ENCODE peak calls at places on chromosomes 11 and 22, in five cellular contexts. E is stromal cell of bone marrow, L is ascending aorta, M is NCI-H526 treated with DMSO at 0.1 percent for 48 hours, C is hepatic stellate cell. H is an unnamed sample.

GRCh38 chr22:36486619-36487384 is 5.4 kb upstream of the TXN2 start:
- DNase-seq in E (no peak), L (no peak), M (no peak), C (no peak), H (peak)

GRCh38 chr11:47857485-47858168 is 9.5 kb upstream of the NUP160 start:
- DNase-seq in E (no peak), L (no peak), M (no peak), C (no peak), H (no peak)

GRCh38 chr11:35151241-35151640 is 12.3 kb downstream of the CD44 start:
- DNase-seq in E (no peak), L (no peak), M (no peak), C (no peak), H (peak)

GRCh38 chr11:2567026-2567671 is 122.3 kb downstream of the KCNQ1 start:
- DNase-seq in E (no peak), L (no peak), M (no peak), C (no peak), H (no peak)

GRCh38 chr11:73972187-73972586 is 10.5 kb downstream of the UCP2 start:
- DNase-seq in E (no peak), L (no peak), M (no peak), C (no peak), H (no peak)

GRCh38 chr22:41822289-41823057 is 10.4 kb upstream of the SREBF2 start:
- DNase-seq in E (no peak), L (no peak), M (peak), C (peak), H (peak)

GRCh38 chr11:45856044-45856468 is 8.8 kb downstream of the CRY2 start:
- DNase-seq in E (peak), L (no peak), M (no peak), C (no peak), H (no peak)

GRCh38 chr11:34632105-34632780 is 11.3 kb downstream of the EHF start:
- DNase-seq in E (peak), L (no peak), M (peak), C (no peak), H (no peak)

GRCh38 chr11:75313457-75314272 is 37.8 kb downstream of the ARRB1 start:
- DNase-seq in E (peak), L (no peak), M (no peak), C (peak), H (peak)

GRCh38 chr22:43473441-43473840 is 61.6 kb downstream of the MPPED1 start:
- DNase-seq in E (no peak), L (no peak), M (no peak), C (no peak), H (no peak)

GRCh38 chr11:2443881-2444300 is 423 bp downstream of the TRPM5 start:
- DNase-seq in E (no peak), L (no peak), M (no peak), C (no peak), H (no peak)

GRCh38 chr11:68942090-68942620 is 38.5 kb downstream of the IGHMBP2 start:
- DNase-seq in E (peak), L (no peak), M (no peak), C (no peak), H (no peak)

GRCh38 chr22:17192186-17192585 is 27.0 kb downstream of the ADA2 start:
- DNase-seq in E (no peak), L (no peak), M (no peak), C (no peak), H (no peak)

GRCh38 chr11:20608938-20609337 is 9.5 kb downstream of the SLC6A5 start:
- DNase-seq in E (no peak), L (no peak), M (no peak), C (no peak), H (no peak)